ENCODE peak calls at places on chromosomes 6 and 20, in ten cellular contexts. N is breast epithelium; C is DND-41; R is Karpas-422; D is left ventricle myocardium inferior; V is tibial nerve; U is CD8-positive, alpha-beta T cell; O is PC-3; L is spleen; I is heart right ventricle. X is an unnamed sample. For H3K9me3, the result is how much of the 10 kb centered on the place peaks cover.

GRCh38 chr6:29376003-29376402 is 912 bp upstream of the OR12D3 start:
- DNase-seq in N (no peak), C (no peak), R (peak), D (no peak), V (no peak), U (no peak), O (peak), L (no peak), I (no peak), X (peak)

GRCh38 chr6:158328446-158328845 is 16.2 kb downstream of the TULP4 start:
- DNase-seq in N (no peak), C (no peak), R (no peak), D (no peak), V (no peak), U (no peak), O (no peak), L (no peak), I (no peak), X (no peak)

GRCh38 chr20:3172126-3172932 is 1.0 kb downstream of the LZTS3 start:
- DNase-seq in N (no peak), C (no peak), R (no peak), D (no peak), V (no peak), U (no peak), O (no peak), L (no peak), I (no peak), X (no peak)

GRCh38 chr20:50195524-50196120 is 5.0 kb downstream of the CEBPB start:
- DNase-seq in N (no peak), C (no peak), R (no peak), D (no peak), V (no peak), U (no peak), O (no peak), L (no peak), I (no peak), X (no peak)

GRCh38 chr6:123569575-123569974 is 67.2 kb downstream of the TRDN start:
- DNase-seq in N (no peak), C (no peak), R (no peak), D (no peak), V (no peak), U (no peak), O (no peak), L (no peak), I (no peak), X (no peak)

GRCh38 chr6:125752773-125753172 is 3.3 kb downstream of the HEY2 start:
- DNase-seq in N (no peak), C (no peak), R (no peak), D (no peak), V (no peak), U (no peak), O (no peak), L (no peak), I (no peak), X (no peak)

GRCh38 chr20:41423026-41423425 is 56.4 kb upstream of the EMILIN3 start:
- DNase-seq in N (no peak), C (no peak), R (no peak), D (no peak), V (no peak), U (no peak), O (no peak), L (no peak), I (no peak), X (peak)

GRCh38 chr6:16625319-16626240 is 135.7 kb downstream of the ATXN1 start:
- DNase-seq in N (no peak), C (no peak), R (no peak), D (no peak), V (no peak), U (no peak), O (peak), L (no peak), I (no peak), X (no peak)

GRCh38 chr20:47191074-47191673 is 165.3 kb downstream of the ZMYND8 start:
- DNase-seq in N (no peak), C (no peak), R (no peak), D (no peak), V (no peak), U (no peak), O (peak), L (no peak), I (no peak), X (no peak)

GRCh38 chr20:39269031-39269461 is 306.9 kb downstream of the DHX35 start:
- DNase-seq in N (peak), C (peak), R (peak), D (peak), V (peak), U (no peak), O (peak), L (peak), I (peak), X (peak)

GRCh38 chr6:132136976-132137375 is 185.8 kb upstream of the CCN2 start:
- DNase-seq in N (no peak), C (no peak), R (no peak), D (no peak), V (no peak), U (no peak), O (no peak), L (no peak), I (no peak), X (no peak)

GRCh38 chr20:59004763-59005522 is 2.1 kb downstream of the CTSZ start:
- DNase-seq in N (peak), C (peak), R (peak), D (peak), V (peak), U (peak), O (no peak), L (peak), I (peak), X (no peak)

GRCh38 chr20:61113731-61114130 is 138.3 kb upstream of the CDH4 start:
- DNase-seq in N (no peak), C (no peak), R (no peak), D (no peak), V (no peak), U (no peak), O (no peak), L (no peak), I (no peak), X (no peak)

GRCh38 chr6:36075656-36076055 is 48.0 kb downstream of the MAPK14 start:
- DNase-seq in N (no peak), C (no peak), R (peak), D (no peak), V (no peak), U (no peak), O (peak), L (no peak), I (no peak), X (no peak)

GRCh38 chr20:34515484-34516037 is 661 bp upstream of the DYNLRB1 start:
- DNase-seq in N (peak), C (peak), R (peak), D (peak), V (peak), U (peak), O (peak), L (peak), I (peak), X (peak)

GRCh38 chr6:108621117-108621516 is 60.4 kb downstream of the FOXO3 start:
- DNase-seq in N (no peak), C (no peak), R (no peak), D (no peak), V (no peak), U (no peak), O (peak), L (no peak), I (no peak), X (no peak)

GRCh38 chr6:154821638-154822037 is 88.4 kb downstream of the SCAF8 start:
- DNase-seq in N (no peak), C (no peak), R (no peak), D (no peak), V (no peak), U (no peak), O (no peak), L (no peak), I (no peak), X (no peak)

GRCh38 chr6:110404602-110405001 is 10.8 kb downstream of the DDO start:
- DNase-seq in N (no peak), C (no peak), R (no peak), D (no peak), V (no peak), U (no peak), O (no peak), L (no peak), I (no peak), X (peak)

DNA sequence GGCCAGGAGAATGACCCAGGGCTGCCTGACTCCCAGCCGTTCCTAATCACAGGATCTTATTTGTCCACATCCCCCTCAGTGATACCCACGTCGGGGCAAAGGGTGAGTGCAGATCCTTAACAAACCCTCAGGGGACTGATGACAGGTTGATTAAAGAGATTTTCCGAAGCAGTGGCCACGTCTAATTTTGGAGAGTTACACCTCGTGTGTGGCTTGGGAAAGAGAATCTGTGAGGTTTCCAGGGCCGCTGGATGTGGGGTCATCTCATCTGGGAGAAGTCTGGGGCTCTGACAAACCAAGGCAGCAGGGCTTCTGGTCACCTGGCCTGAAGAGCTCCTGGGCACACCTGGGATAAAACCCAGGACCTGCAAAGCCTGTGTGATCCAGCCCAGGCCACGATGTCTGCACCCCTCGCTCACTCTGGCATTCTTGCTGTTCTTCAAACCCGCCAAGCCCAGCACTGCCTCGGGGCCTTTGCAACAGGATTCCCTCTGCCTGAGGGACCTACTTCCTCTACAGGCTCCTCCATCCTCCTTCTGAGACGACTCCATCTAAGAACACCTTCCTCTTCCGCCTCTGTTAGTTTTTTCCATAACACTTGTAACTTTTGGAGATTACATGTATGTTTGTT is 4.7 kb downstream of the JPH2 start:
- DNase-seq in N (no peak), C (no peak), R (no peak), D (no peak), V (no peak), U (no peak), O (no peak), L (no peak), I (no peak), X (peak)
- H3K4me3 ChIP-seq in N (peak), C (no peak), R (no peak), D (peak), V (no peak), U (no peak), O (no peak), L (no peak), I (peak), X (peak)

GRCh38 chr6:167148997-167149396 is 8.8 kb downstream of the GPR31 start:
- DNase-seq in N (no peak), C (no peak), R (no peak), D (no peak), V (no peak), U (no peak), O (no peak), L (no peak), I (no peak), X (no peak)
- H3K27ac ChIP-seq in N (no peak), C (no peak), R (no peak), D (no peak), V (no peak), U (no peak), O (no peak), L (no peak), I (no peak), X (no peak)

DNA sequence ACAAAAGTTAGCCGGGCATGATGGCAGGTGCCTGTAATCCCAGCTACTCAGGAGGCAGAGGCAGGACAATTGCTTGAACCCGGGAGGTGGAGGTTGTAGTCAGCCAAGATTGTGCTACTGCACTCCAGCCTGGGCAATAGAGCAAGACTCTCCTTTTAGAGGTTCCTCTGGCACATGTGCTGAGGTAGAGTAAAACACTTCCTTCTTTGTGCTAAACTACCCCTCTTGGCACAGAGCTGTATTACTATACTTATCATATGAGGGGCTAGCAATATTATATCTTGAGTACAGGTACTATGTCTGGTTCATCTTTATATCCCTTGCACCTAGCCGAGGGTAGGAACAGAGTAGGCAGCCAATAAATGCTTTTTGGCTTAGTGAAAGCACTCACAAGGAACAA is 40.2 kb upstream of the SAMHD1 start:
- DNase-seq in N (no peak), C (no peak), R (no peak), D (no peak), V (no peak), U (no peak), O (no peak), L (no peak), I (no peak), X (no peak)
- H3K9me3 ChIP-seq in N (under half), C (under half), R (under half), D (under half), V (under half), U (under half), O (under half), L (under half), I (under half), X (under half)

GRCh38 chr6:138571585-138572199 is 72.4 kb upstream of the NHSL1 start:
- DNase-seq in N (no peak), C (no peak), R (no peak), D (no peak), V (no peak), U (no peak), O (no peak), L (no peak), I (no peak), X (peak)
- H3K4me3 ChIP-seq in N (peak), C (no peak), R (no peak), D (peak), V (peak), U (no peak), O (peak), L (peak), I (peak), X (peak)

X was measured in cardiac muscle cell.